ENCODE peak calls at places on chromosomes 16 and 17, in nine cellular contexts. K is brain microvascular endothelial cell, Q is esophagus muscularis mucosa, D is gastrocnemius medialis, N is upper lobe of right lung, S is right lobe of liver, L is lower lobe of right lung, B is PC-9, Y is tibial nerve. O is an unnamed sample. For H3K27me3, the result is how much of the 10 kb centered on the place peaks cover.

GRCh38 chr17:76174072-76174471 is 33.0 kb upstream of the FOXJ1 start:
- DNase-seq in K (no peak), Q (no peak), D (no peak), N (no peak), S (no peak), L (no peak), B (no peak), Y (no peak), O (no peak)

GRCh38 chr17:44353656-44354331 is 8.7 kb downstream of the GRN start:
- DNase-seq in K (no peak), Q (no peak), D (no peak), N (peak), S (peak), L (no peak), B (no peak), Y (no peak), O (no peak)

GRCh38 chr17:50396261-50397110 is 837 bp downstream of the LRRC59 start:
- DNase-seq in K (peak), Q (no peak), D (no peak), N (peak), S (peak), L (peak), B (peak), Y (peak), O (no peak)

GRCh38 chr17:1643293-1643998 is 2.1 kb downstream of the SCARF1 start:
- DNase-seq in K (no peak), Q (no peak), D (peak), N (peak), S (no peak), L (peak), B (peak), Y (no peak), O (peak)

GRCh38 chr17:28983286-28984240 is 22.3 kb downstream of the SEZ6 start:
- DNase-seq in K (no peak), Q (no peak), D (no peak), N (no peak), S (no peak), L (no peak), B (no peak), Y (no peak), O (no peak)

GRCh38 chr17:80290199-80290598 is 29.5 kb downstream of the RNF213 start:
- DNase-seq in K (no peak), Q (no peak), D (no peak), N (peak), S (peak), L (peak), B (no peak), Y (no peak), O (no peak)

GRCh38 chr16:20807822-20808207 is 1.5 kb downstream of the REXO5 start:
- DNase-seq in K (no peak), Q (no peak), D (no peak), N (no peak), S (no peak), L (no peak), B (no peak), Y (no peak), O (no peak)

GRCh38 chr17:38528101-38528500 is 77.7 kb downstream of the SRCIN1 start:
- DNase-seq in K (no peak), Q (no peak), D (no peak), N (no peak), S (no peak), L (no peak), B (no peak), Y (no peak), O (no peak)

DNA sequence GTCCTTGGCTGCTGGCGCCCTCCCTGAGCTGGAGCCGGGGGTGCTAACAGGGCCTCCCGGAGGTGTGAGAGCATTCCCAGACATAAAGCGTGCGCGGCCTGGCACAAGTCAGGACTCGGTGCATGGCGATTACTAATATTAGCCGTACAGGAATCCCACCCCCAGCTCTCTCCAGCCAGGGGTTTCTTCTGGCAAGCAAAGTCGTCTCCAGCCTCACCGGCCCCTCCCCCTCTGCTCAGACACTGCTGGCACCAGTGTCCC is 5.0 kb downstream of the CASKIN1 start:
- DNase-seq in K (no peak), Q (no peak), D (no peak), N (no peak), S (no peak), L (no peak), B (no peak), Y (no peak), O (peak)
- TF ChIP-seq CTCF in K (no peak), Q (no peak), D (no peak), N (no peak), S (no peak), L (no peak), B (no peak), Y (no peak), O (no peak)

DNA sequence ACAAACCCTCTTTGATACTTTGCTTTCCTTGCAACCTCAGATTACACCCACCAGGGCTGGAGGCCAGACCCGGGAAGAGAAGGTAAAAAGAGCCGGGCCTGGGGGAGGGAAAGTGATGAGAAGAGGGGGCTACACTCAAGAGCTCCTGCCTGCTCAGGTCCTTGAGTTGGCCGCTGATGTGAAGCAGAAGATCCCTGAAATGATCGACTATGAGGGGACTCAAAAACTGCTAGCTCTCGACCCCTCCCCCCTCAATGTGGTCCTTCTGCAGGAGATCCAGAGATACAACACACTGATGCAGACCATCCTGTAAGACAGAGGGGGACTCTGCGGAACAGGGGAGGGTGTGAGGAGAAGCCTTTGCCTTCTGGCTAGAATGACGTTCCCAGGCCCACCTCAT is 2.8 kb upstream of the KDM6B start:
- DNase-seq in K (no peak), Q (no peak), D (no peak), N (no peak), S (no peak), L (no peak), B (no peak), Y (no peak), O (no peak)
- H3K27me3 ChIP-seq in K (under half), Q (under half), D (under half), N (under half), S (under half), L (under half), B (under half), Y (under half), O (under half)

GRCh38 chr16:24906199-24906808 is 60.5 kb downstream of the SLC5A11 start:
- DNase-seq in K (no peak), Q (no peak), D (no peak), N (no peak), S (no peak), L (no peak), B (no peak), Y (no peak), O (no peak)
- TF ChIP-seq CTCF in K (peak), Q (no peak), D (no peak), N (peak), S (peak), L (peak), B (peak), Y (peak), O (peak)

DNA sequence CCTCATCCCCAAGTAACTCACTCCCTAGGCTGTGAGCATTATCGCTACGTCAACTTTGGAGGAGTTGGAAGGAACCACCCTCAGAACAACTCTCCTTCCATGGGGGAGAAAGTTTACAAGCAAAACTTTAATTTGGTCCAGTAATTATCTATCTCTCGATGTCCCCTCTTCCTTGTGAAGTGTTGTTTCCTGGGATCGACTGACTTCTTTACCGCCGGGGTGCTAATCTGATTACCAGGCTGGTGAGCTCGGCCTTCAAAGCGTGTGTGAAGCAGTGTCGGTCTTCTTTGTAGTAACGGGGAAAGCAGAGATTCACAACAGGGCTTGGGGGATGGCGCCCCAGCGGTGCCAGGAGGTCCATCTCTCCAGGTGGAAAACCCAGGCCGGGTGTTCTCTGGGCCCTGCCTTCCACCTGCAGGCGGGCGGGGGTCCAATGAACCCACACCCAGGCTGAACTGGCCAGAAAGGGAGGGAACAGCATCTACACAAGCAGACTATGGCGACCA is 14.5 kb upstream of the FOXF1 start:
- DNase-seq in K (no peak), Q (no peak), D (no peak), N (no peak), S (no peak), L (no peak), B (no peak), Y (no peak), O (no peak)
- H3K27me3 ChIP-seq in K (half or more), Q (half or more), D (half or more), N (half or more), S (under half), L (half or more), B (half or more), Y (under half), O (half or more)

GRCh38 chr16:86528061-86528929 is 18.0 kb downstream of the FOXF1 start:
- DNase-seq in K (no peak), Q (no peak), D (no peak), N (peak), S (no peak), L (no peak), B (no peak), Y (no peak), O (no peak)
- TF ChIP-seq CTCF in K (no peak), Q (no peak), D (no peak), N (no peak), S (no peak), L (no peak), B (no peak), Y (no peak), O (no peak)

GRCh38 chr16:85978291-85978775 is 79.4 kb downstream of the IRF8 start:
- DNase-seq in K (no peak), Q (no peak), D (no peak), N (peak), S (no peak), L (peak), B (no peak), Y (no peak), O (no peak)
- H3K27me3 ChIP-seq in K (under half), Q (under half), D (under half), N (under half), S (under half), L (under half), B (half or more), Y (under half), O (under half)

GRCh38 chr17:22506861-22507260 is 814.5 kb downstream of the KCNJ18 start:
- DNase-seq in K (no peak), Q (no peak), D (no peak), N (no peak), S (no peak), L (no peak), B (no peak), Y (no peak), O (no peak)
- TF ChIP-seq CTCF in K (no peak), Q (no peak), D (no peak), N (no peak), S (no peak), L (no peak), B (no peak), Y (no peak), O (no peak)